ENCODE peak calls at places on chromosomes 13 and 19, in seven cellular contexts. One of them, this sample, is unnamed.

GRCh38 chr13:60629158-60629557 is 232.1 kb downstream of the TDRD3 start:
- ATAC-seq in HepG2: no peak
- ATAC-seq in HCT116: no peak
- ATAC-seq in GM12878: no peak
- ATAC-seq in CD8-positive, alpha-beta T cell: no peak
- ATAC-seq in upper lobe of left lung: no peak
- ATAC-seq in gastrocnemius medialis: no peak
- ATAC-seq in this sample: no peak

GRCh38 chr13:29301027-29301426 is 294.5 kb downstream of the SLC7A1 start:
- ATAC-seq in HCT116: no peak
- ATAC-seq in upper lobe of left lung: no peak
- ATAC-seq in gastrocnemius medialis: no peak
- ATAC-seq in HepG2: no peak
- ATAC-seq in CD8-positive, alpha-beta T cell: no peak
- ATAC-seq in GM12878: no peak
- ATAC-seq in this sample: no peak

GRCh38 chr19:41318696-41319499 is 8.9 kb downstream of the CCDC97 start:
- ATAC-seq in gastrocnemius medialis: no peak
- ATAC-seq in upper lobe of left lung: no peak
- ATAC-seq in HepG2: no peak
- ATAC-seq in HCT116: no peak
- ATAC-seq in CD8-positive, alpha-beta T cell: peak; percentile 7
- ATAC-seq in GM12878: no peak
- ATAC-seq in this sample: no peak

GRCh38 chr13:32150794-32151193 is 119.2 kb downstream of the FRY start:
- ATAC-seq in upper lobe of left lung: peak; percentile 96
- ATAC-seq in gastrocnemius medialis: no peak
- ATAC-seq in GM12878: no peak
- ATAC-seq in CD8-positive, alpha-beta T cell: no peak
- ATAC-seq in HepG2: no peak
- ATAC-seq in HCT116: no peak
- ATAC-seq in this sample: peak; percentile 93

GRCh38 chr13:101916108-101916757 is 463.8 kb downstream of the ITGBL1 start:
- ATAC-seq in upper lobe of left lung: peak; percentile 47
- ATAC-seq in HCT116: no peak
- ATAC-seq in CD8-positive, alpha-beta T cell: no peak
- ATAC-seq in GM12878: peak; percentile 71
- ATAC-seq in gastrocnemius medialis: no peak
- ATAC-seq in HepG2: peak; percentile 87
- ATAC-seq in this sample: no peak

GRCh38 chr19:4705413-4706131 is 18.1 kb downstream of the DPP9 start:
- ATAC-seq in HCT116: no peak
- ATAC-seq in HepG2: peak; percentile 82
- ATAC-seq in CD8-positive, alpha-beta T cell: no peak
- ATAC-seq in GM12878: no peak
- ATAC-seq in upper lobe of left lung: no peak
- ATAC-seq in gastrocnemius medialis: no peak
- ATAC-seq in this sample: peak; percentile 35

GRCh38 chr19:40831502-40832430 is 18.5 kb downstream of the CYP2A6 start:
- ATAC-seq in HCT116: peak; percentile 58
- ATAC-seq in HepG2: peak; percentile 88
- ATAC-seq in gastrocnemius medialis: peak; percentile 88
- ATAC-seq in CD8-positive, alpha-beta T cell: no peak
- ATAC-seq in upper lobe of left lung: peak; percentile 78
- ATAC-seq in GM12878: no peak
- ATAC-seq in this sample: no peak

GRCh38 chr13:100581504-100581903 is 7.1 kb downstream of the GGACT start:
- ATAC-seq in HCT116: no peak
- ATAC-seq in HepG2: no peak
- ATAC-seq in GM12878: no peak
- ATAC-seq in CD8-positive, alpha-beta T cell: peak; percentile 40
- ATAC-seq in gastrocnemius medialis: no peak
- ATAC-seq in upper lobe of left lung: no peak
- ATAC-seq in this sample: no peak

GRCh38 chr13:36418022-36418805 is 14.1 kb upstream of the CCNA1 start:
- ATAC-seq in HepG2: no peak
- ATAC-seq in CD8-positive, alpha-beta T cell: no peak
- ATAC-seq in HCT116: no peak
- ATAC-seq in gastrocnemius medialis: no peak
- ATAC-seq in upper lobe of left lung: peak; percentile 62
- ATAC-seq in GM12878: peak; percentile 94
- ATAC-seq in this sample: no peak

GRCh38 chr19:6776999-6777398 is 4.5 kb downstream of the VAV1 start:
- ATAC-seq in upper lobe of left lung: no peak
- ATAC-seq in HepG2: no peak
- ATAC-seq in CD8-positive, alpha-beta T cell: no peak
- ATAC-seq in gastrocnemius medialis: no peak
- ATAC-seq in HCT116: no peak
- ATAC-seq in GM12878: no peak
- ATAC-seq in this sample: no peak

GRCh38 chr19:6774821-6775707 is 2.6 kb downstream of the VAV1 start:
- ATAC-seq in HepG2: no peak
- ATAC-seq in CD8-positive, alpha-beta T cell: no peak
- ATAC-seq in HCT116: no peak
- ATAC-seq in GM12878: no peak
- ATAC-seq in upper lobe of left lung: peak; percentile 28
- ATAC-seq in gastrocnemius medialis: no peak
- ATAC-seq in this sample: no peak

GRCh38 chr19:6779204-6779603 is 6.7 kb downstream of the VAV1 start:
- ATAC-seq in gastrocnemius medialis: no peak
- ATAC-seq in CD8-positive, alpha-beta T cell: no peak
- ATAC-seq in HepG2: no peak
- ATAC-seq in upper lobe of left lung: no peak
- ATAC-seq in HCT116: no peak
- ATAC-seq in GM12878: no peak
- ATAC-seq in this sample: no peak

GRCh38 chr19:6778386-6778785 is 5.9 kb downstream of the VAV1 start:
- ATAC-seq in gastrocnemius medialis: no peak
- ATAC-seq in CD8-positive, alpha-beta T cell: no peak
- ATAC-seq in upper lobe of left lung: no peak
- ATAC-seq in HCT116: no peak
- ATAC-seq in HepG2: no peak
- ATAC-seq in GM12878: peak; percentile 52
- ATAC-seq in this sample: no peak

GRCh38 chr19:6777434-6777833 is 4.9 kb downstream of the VAV1 start:
- ATAC-seq in gastrocnemius medialis: no peak
- ATAC-seq in upper lobe of left lung: no peak
- ATAC-seq in GM12878: no peak
- ATAC-seq in HCT116: no peak
- ATAC-seq in CD8-positive, alpha-beta T cell: no peak
- ATAC-seq in HepG2: no peak
- ATAC-seq in this sample: no peak
- H3K27ac ChIP-seq in gastrocnemius medialis: no peak overlapping the region
- H3K27ac ChIP-seq in upper lobe of left lung: no peak overlapping the region
- H3K27ac ChIP-seq in GM12878: peak overlapping the region; percentile 61
- H3K27ac ChIP-seq in HCT116: no peak overlapping the region
- H3K27ac ChIP-seq in CD8-positive, alpha-beta T cell: no peak overlapping the region
- H3K27ac ChIP-seq in HepG2: no peak overlapping the region
- H3K27ac ChIP-seq in this sample: no peak overlapping the region

GRCh38 chr19:577439-578392 is 5.3 kb downstream of the BSG start:
- ATAC-seq in HCT116: no peak
- ATAC-seq in CD8-positive, alpha-beta T cell: no peak
- ATAC-seq in gastrocnemius medialis: no peak
- ATAC-seq in upper lobe of left lung: no peak
- ATAC-seq in HepG2: no peak
- ATAC-seq in GM12878: no peak
- ATAC-seq in this sample: no peak

GRCh38 chr19:574658-575526 is 2.5 kb downstream of the BSG start:
- ATAC-seq in HepG2: peak; percentile 36
- ATAC-seq in GM12878: peak; percentile 66
- ATAC-seq in HCT116: no peak
- ATAC-seq in gastrocnemius medialis: peak; percentile 48
- ATAC-seq in CD8-positive, alpha-beta T cell: no peak
- ATAC-seq in upper lobe of left lung: no peak
- ATAC-seq in this sample: no peak

GRCh38 chr19:576768-577438 is 4.5 kb downstream of the BSG start:
- ATAC-seq in GM12878: no peak
- ATAC-seq in gastrocnemius medialis: no peak
- ATAC-seq in HCT116: no peak
- ATAC-seq in HepG2: no peak
- ATAC-seq in upper lobe of left lung: no peak
- ATAC-seq in CD8-positive, alpha-beta T cell: no peak
- ATAC-seq in this sample: no peak

GRCh38 chr19:572891-573825 is 762 bp downstream of the BSG start:
- ATAC-seq in CD8-positive, alpha-beta T cell: no peak
- ATAC-seq in HCT116: peak; percentile 20
- ATAC-seq in HepG2: peak; percentile 19
- ATAC-seq in GM12878: peak; percentile 10
- ATAC-seq in gastrocnemius medialis: peak; percentile 36
- ATAC-seq in upper lobe of left lung: peak; percentile 21
- ATAC-seq in this sample: peak; percentile 8

DNA sequence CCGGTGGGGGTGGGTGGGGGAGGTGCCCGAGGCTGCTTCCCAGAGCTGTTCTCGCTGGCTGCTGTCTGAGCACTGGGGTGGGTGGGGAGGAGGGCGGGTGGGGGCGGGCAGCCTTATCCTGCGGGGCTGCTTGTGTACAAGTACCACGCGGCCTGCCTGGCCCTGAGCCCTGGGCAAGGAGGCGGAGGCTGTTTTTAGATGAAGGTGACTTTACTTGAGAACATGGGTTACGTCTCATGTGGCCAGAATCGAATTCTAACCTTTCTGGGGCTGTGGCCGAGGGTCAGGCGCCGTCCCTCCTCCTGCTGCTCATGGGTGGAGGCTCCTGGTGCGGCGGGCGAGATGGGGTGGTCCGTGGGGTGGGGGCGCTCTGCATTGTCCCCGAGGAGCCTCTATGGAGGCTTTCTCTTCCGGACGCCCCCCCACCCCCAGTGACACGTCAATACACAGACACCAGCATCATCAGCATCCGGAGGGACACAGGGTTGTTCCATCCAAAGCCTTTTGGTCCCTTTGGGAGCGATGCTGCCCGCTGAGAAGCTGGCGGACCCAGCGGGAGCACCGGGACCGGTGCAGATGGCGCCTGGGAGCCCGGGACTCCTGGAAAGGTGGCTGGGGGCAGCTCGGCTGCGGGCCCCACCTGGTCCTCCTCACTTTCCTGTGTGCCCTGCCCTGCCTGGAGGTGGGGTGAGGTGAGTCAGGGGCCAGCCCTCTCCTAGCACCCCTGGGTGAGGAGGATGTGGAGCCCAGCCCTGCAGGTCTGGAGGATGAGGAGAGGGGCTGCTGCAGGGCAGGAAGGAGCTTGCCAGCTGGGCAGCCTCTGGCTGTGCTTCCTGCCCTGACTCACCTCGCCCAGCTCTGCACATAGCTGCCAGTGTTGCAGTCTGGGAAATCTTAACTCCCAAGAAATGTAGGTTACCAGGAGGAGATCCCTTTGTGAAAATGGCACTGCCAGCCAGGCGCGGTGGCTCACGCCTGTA is 3.4 kb downstream of the BSG start:
- ATAC-seq in CD8-positive, alpha-beta T cell: no peak
- ATAC-seq in HepG2: no peak
- ATAC-seq in upper lobe of left lung: no peak
- ATAC-seq in GM12878: no peak
- ATAC-seq in HCT116: no peak
- ATAC-seq in gastrocnemius medialis: peak; percentile 48
- ATAC-seq in this sample: no peak
- H3K4me1 ChIP-seq in CD8-positive, alpha-beta T cell: peaks cover 26% of the 10 kb centered on the region
- H3K4me1 ChIP-seq in HepG2: peaks cover 16% of the 10 kb centered on the region
- H3K4me1 ChIP-seq in upper lobe of left lung: peaks cover 60% of the 10 kb centered on the region
- H3K4me1 ChIP-seq in GM12878: peaks cover 3% of the 10 kb centered on the region
- H3K4me1 ChIP-seq in HCT116: peaks cover 28% of the 10 kb centered on the region
- H3K4me1 ChIP-seq in gastrocnemius medialis: peaks cover 48% of the 10 kb centered on the region
- H3K4me1 ChIP-seq in this sample: peaks cover 64% of the 10 kb centered on the region

GRCh38 chr19:45692187-45693111 is at the start of gene QPCTL:
- ATAC-seq in HCT116: peak; percentile 91
- ATAC-seq in CD8-positive, alpha-beta T cell: peak; percentile 85
- ATAC-seq in upper lobe of left lung: peak; percentile 95
- ATAC-seq in GM12878: peak; percentile 93
- ATAC-seq in HepG2: peak; percentile 96
- ATAC-seq in gastrocnemius medialis: peak; percentile 94
- ATAC-seq in this sample: peak; percentile 95

GRCh38 chr19:45691516-45692186 is at the start of gene SNRPD2:
- ATAC-seq in gastrocnemius medialis: peak; percentile 85
- ATAC-seq in CD8-positive, alpha-beta T cell: peak; percentile 48
- ATAC-seq in HepG2: peak; percentile 75
- ATAC-seq in GM12878: peak; percentile 69
- ATAC-seq in HCT116: peak; percentile 65
- ATAC-seq in upper lobe of left lung: peak; percentile 92
- ATAC-seq in this sample: peak; percentile 85

GRCh38 chr19:45682908-45683307 is 8.8 kb downstream of the SNRPD2 start:
- ATAC-seq in GM12878: no peak
- ATAC-seq in upper lobe of left lung: no peak
- ATAC-seq in HepG2: no peak
- ATAC-seq in CD8-positive, alpha-beta T cell: no peak
- ATAC-seq in HCT116: no peak
- ATAC-seq in gastrocnemius medialis: no peak
- ATAC-seq in this sample: no peak

GRCh38 chr19:45682117-45682516 is 9.6 kb downstream of the SNRPD2 start:
- ATAC-seq in CD8-positive, alpha-beta T cell: no peak
- ATAC-seq in gastrocnemius medialis: no peak
- ATAC-seq in upper lobe of left lung: no peak
- ATAC-seq in HCT116: no peak
- ATAC-seq in GM12878: no peak
- ATAC-seq in HepG2: no peak
- ATAC-seq in this sample: no peak

GRCh38 chr19:45687599-45687998 is 4.2 kb downstream of the SNRPD2 start:
- ATAC-seq in CD8-positive, alpha-beta T cell: no peak
- ATAC-seq in HCT116: no peak
- ATAC-seq in gastrocnemius medialis: no peak
- ATAC-seq in HepG2: no peak
- ATAC-seq in upper lobe of left lung: no peak
- ATAC-seq in GM12878: no peak
- ATAC-seq in this sample: no peak
- H3K27ac ChIP-seq in CD8-positive, alpha-beta T cell: no peak overlapping the region
- H3K27ac ChIP-seq in HCT116: no peak overlapping the region
- H3K27ac ChIP-seq in gastrocnemius medialis: no peak overlapping the region
- H3K27ac ChIP-seq in HepG2: no peak overlapping the region
- H3K27ac ChIP-seq in upper lobe of left lung: no peak overlapping the region
- H3K27ac ChIP-seq in GM12878: no peak overlapping the region
- H3K27ac ChIP-seq in this sample: no peak overlapping the region

DNA sequence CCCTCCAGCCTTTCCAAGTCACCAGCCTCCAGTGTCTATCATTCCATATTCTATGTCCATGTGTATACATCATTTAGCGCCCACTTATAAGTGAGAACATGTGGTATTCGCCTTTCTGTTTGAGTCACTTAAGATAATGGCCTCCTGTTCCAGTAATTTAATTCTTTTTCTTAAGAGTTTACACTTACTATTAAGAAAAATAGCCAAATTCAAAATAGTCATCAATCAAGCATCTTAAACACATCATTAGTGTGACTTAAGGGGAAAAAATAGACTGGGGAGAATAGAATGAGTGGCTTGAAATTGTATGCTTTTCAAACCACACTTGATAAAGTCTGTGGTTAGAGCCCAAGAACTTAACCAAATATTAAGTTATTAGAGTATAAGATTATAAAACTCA is 248.0 kb downstream of the MAB21L1 start:
- ATAC-seq in upper lobe of left lung: no peak
- ATAC-seq in HCT116: no peak
- ATAC-seq in GM12878: no peak
- ATAC-seq in HepG2: no peak
- ATAC-seq in CD8-positive, alpha-beta T cell: no peak
- ATAC-seq in gastrocnemius medialis: no peak
- ATAC-seq in this sample: no peak
- H3K4me1 ChIP-seq in upper lobe of left lung: no peaks in the 10 kb centered on the region
- H3K4me1 ChIP-seq in HCT116: no peaks in the 10 kb centered on the region
- H3K4me1 ChIP-seq in GM12878: no peaks in the 10 kb centered on the region
- H3K4me1 ChIP-seq in HepG2: no peaks in the 10 kb centered on the region
- H3K4me1 ChIP-seq in CD8-positive, alpha-beta T cell: no peaks in the 10 kb centered on the region
- H3K4me1 ChIP-seq in gastrocnemius medialis: peaks cover 4% of the 10 kb centered on the region
- H3K4me1 ChIP-seq in this sample: no peaks in the 10 kb centered on the region

This sample was measured in gastroesophageal sphincter.